ENCODE peak calls at places on chromosomes 3 and 15, in ten cellular contexts. G is osteoblast, A is ovary, S is pancreas, T is GM23248, R is heart left ventricle, J is HepG2, U is RWPE2, I is IMR-90, K is Caco-2. H is an unnamed sample. For H3K27me3 and H3K36me3, the result is how much of the 10 kb centered on the place peaks cover.

GRCh38 chr15:61726166-61726565 is 334.1 kb downstream of the VPS13C start:
- DNase-seq in U (no peak), R (no peak), T (no peak), G (no peak), A (no peak), K (no peak), S (no peak), J (no peak), I (no peak), H (no peak)

GRCh38 chr3:194314669-194315068 is 36.5 kb downstream of the CPN2 start:
- DNase-seq in I (no peak), A (no peak), T (no peak), J (no peak), U (no peak), R (no peak), S (peak), G (no peak), K (no peak), H (no peak)

GRCh38 chr3:71525376-71525775 is 58.2 kb downstream of the FOXP1 start:
- DNase-seq in J (no peak), A (no peak), K (no peak), R (no peak), T (no peak), U (no peak), S (no peak), G (no peak), I (no peak), H (no peak)

GRCh38 chr15:56371495-56372147 is 6.4 kb downstream of the TEX9 start:
- DNase-seq in G (no peak), A (no peak), I (no peak), K (no peak), U (no peak), S (no peak), T (no peak), R (no peak), J (no peak), H (no peak)

GRCh38 chr15:59169337-59169736 is 37.3 kb upstream of the LDHAL6B start:
- DNase-seq in I (peak), K (no peak), U (no peak), T (peak), R (no peak), J (no peak), G (peak), S (no peak), A (no peak), H (no peak)

GRCh38 chr3:55169608-55170010 is 241.8 kb upstream of the LRTM1 start:
- DNase-seq in G (peak), U (no peak), T (peak), R (no peak), J (no peak), I (peak), K (no peak), S (no peak), A (no peak), H (no peak)

GRCh38 chr3:21752749-21753347 is 1.8 kb upstream of the ZNF385D start:
- DNase-seq in T (peak), K (peak), G (peak), R (no peak), S (no peak), A (no peak), I (peak), U (no peak), J (peak), H (peak)

GRCh38 chr3:29255854-29256696 is 24.8 kb upstream of the RBMS3 start:
- DNase-seq in I (peak), R (no peak), J (no peak), U (no peak), A (no peak), T (peak), G (no peak), S (no peak), K (no peak), H (no peak)

GRCh38 chr15:83310521-83311456 is 26.3 kb upstream of the BNC1 start:
- DNase-seq in G (no peak), S (no peak), T (no peak), U (no peak), K (no peak), J (no peak), R (no peak), I (no peak), A (no peak), H (peak)

GRCh38 chr15:29050870-29051269 is 165.1 kb downstream of the APBA2 start:
- DNase-seq in I (peak), G (no peak), T (peak), S (no peak), R (no peak), A (no peak), J (no peak), U (peak), K (no peak), H (no peak)

GRCh38 chr3:24145981-24146822 is 201.1 kb downstream of the NR1D2 start:
- DNase-seq in R (no peak), S (no peak), U (no peak), G (peak), I (peak), K (peak), T (peak), A (no peak), J (no peak), H (no peak)

DNA sequence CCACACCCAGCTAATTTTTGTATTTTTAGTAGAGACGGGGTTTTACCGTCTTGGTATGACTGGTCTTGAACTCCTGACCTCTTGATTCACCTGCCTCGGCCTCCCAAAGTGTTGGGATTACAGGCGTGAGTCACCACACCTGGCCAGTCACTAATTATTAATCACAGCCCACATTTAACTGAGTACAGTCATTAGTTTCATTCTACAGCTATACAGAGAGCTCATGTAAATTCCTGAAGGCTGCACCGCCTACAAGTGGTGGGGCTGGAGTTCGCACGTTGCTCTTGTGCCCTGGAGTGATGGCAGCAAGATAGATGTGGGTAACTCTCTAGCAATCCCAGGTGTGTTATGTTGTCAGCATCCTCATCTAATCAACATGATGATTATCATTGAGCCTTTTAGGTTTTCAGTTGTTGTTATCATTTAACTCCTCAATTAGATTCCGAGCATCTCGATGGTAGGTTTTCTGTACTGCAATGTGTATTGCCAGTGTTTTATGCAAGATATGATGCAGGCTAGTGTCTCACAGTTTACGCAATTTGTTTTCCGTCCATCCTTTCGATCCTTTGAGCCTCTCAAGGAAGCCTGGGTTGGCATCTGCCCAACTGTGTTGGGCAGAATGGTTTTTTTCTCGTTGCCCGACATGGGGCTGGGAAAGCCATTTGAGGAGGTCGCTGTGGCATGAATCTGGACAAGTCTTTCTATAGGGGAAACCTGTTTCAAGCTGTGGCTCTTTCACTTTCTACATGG is 216.3 kb downstream of the LPP start:
- DNase-seq in U (no peak), J (no peak), I (no peak), R (no peak), T (no peak), G (no peak), A (no peak), S (no peak), K (no peak), H (no peak)
- H3K27me3 ChIP-seq in U (under half), J (under half), I (under half), R (under half), T (under half), G (under half), A (under half), S (under half), K (under half), H (under half)

GRCh38 chr15:90469723-90470122 is 60.0 kb upstream of the CRTC3 start:
- DNase-seq in G (no peak), I (no peak), K (no peak), J (no peak), U (no peak), S (no peak), A (no peak), T (no peak), R (no peak), H (no peak)

GRCh38 chr15:90471126-90471525 is 58.6 kb upstream of the CRTC3 start:
- DNase-seq in K (no peak), I (no peak), T (no peak), S (no peak), G (no peak), U (no peak), J (no peak), R (no peak), A (no peak), H (no peak)

GRCh38 chr15:90470453-90470852 is 59.3 kb upstream of the CRTC3 start:
- DNase-seq in U (no peak), R (no peak), J (no peak), T (no peak), K (no peak), G (no peak), S (no peak), A (no peak), I (no peak), H (no peak)

GRCh38 chr15:90465930-90466567 is 63.7 kb upstream of the CRTC3 start:
- DNase-seq in K (no peak), S (no peak), A (no peak), G (peak), T (peak), R (no peak), I (peak), U (no peak), J (no peak), H (no peak)

GRCh38 chr15:90471769-90472168 is 58.0 kb upstream of the CRTC3 start:
- DNase-seq in T (no peak), R (no peak), U (no peak), A (no peak), I (no peak), J (no peak), K (no peak), S (no peak), G (no peak), H (no peak)
- H3K36me3 ChIP-seq in T (half or more), R (under half), U (half or more), A (under half), I (under half), J (under half), K (under half), S (under half), G (half or more), H (under half)

GRCh38 chr3:184275302-184275701 is 520 bp upstream of the ECE2 start:
- DNase-seq in A (no peak), K (no peak), I (no peak), G (peak), T (no peak), U (no peak), J (no peak), S (no peak), R (no peak), H (no peak)

GRCh38 chr3:184272269-184272668 is 3.6 kb upstream of the ECE2 start:
- DNase-seq in K (no peak), S (no peak), I (no peak), U (no peak), G (peak), T (no peak), A (no peak), J (no peak), R (no peak), H (no peak)

GRCh38 chr3:184277366-184277765 is 1.5 kb downstream of the ECE2 start:
- DNase-seq in R (no peak), T (no peak), A (no peak), U (no peak), G (peak), S (no peak), K (no peak), J (no peak), I (no peak), H (no peak)

GRCh38 chr3:184275961-184276910 is at the start of gene ECE2:
- DNase-seq in A (no peak), J (no peak), G (peak), U (no peak), I (no peak), K (no peak), S (peak), T (peak), R (no peak), H (peak)
- H3K4me3 ChIP-seq in A (no peak), J (no peak), G (no peak), U (no peak), I (no peak), K (no peak), S (no peak), T (peak), R (no peak), H (peak)

GRCh38 chr15:78712797-78713515 is 71.9 kb upstream of the CHRNB4 start:
- DNase-seq in K (no peak), R (no peak), J (no peak), I (no peak), T (no peak), A (no peak), G (peak), S (no peak), U (peak), H (no peak)

GRCh38 chr15:78714890-78715289 is 73.9 kb upstream of the CHRNB4 start:
- DNase-seq in J (peak), G (no peak), U (peak), A (no peak), R (no peak), S (no peak), I (no peak), T (peak), K (no peak), H (no peak)

GRCh38 chr15:78708713-78709112 is 67.7 kb upstream of the CHRNB4 start:
- DNase-seq in S (no peak), I (no peak), G (no peak), U (no peak), J (no peak), K (no peak), T (no peak), R (no peak), A (no peak), H (no peak)

GRCh38 chr15:78711638-78712037 is 70.6 kb upstream of the CHRNB4 start:
- DNase-seq in T (no peak), S (no peak), J (no peak), K (no peak), U (peak), A (no peak), R (no peak), I (no peak), G (peak), H (no peak)

GRCh38 chr15:78709263-78709882 is 68.4 kb upstream of the CHRNB4 start:
- DNase-seq in U (peak), S (peak), T (peak), R (peak), I (peak), J (peak), K (peak), A (peak), G (peak), H (peak)
- H3K27me3 ChIP-seq in U (under half), S (under half), T (under half), R (under half), I (under half), J (under half), K (under half), A (under half), G (under half), H (under half)

DNA sequence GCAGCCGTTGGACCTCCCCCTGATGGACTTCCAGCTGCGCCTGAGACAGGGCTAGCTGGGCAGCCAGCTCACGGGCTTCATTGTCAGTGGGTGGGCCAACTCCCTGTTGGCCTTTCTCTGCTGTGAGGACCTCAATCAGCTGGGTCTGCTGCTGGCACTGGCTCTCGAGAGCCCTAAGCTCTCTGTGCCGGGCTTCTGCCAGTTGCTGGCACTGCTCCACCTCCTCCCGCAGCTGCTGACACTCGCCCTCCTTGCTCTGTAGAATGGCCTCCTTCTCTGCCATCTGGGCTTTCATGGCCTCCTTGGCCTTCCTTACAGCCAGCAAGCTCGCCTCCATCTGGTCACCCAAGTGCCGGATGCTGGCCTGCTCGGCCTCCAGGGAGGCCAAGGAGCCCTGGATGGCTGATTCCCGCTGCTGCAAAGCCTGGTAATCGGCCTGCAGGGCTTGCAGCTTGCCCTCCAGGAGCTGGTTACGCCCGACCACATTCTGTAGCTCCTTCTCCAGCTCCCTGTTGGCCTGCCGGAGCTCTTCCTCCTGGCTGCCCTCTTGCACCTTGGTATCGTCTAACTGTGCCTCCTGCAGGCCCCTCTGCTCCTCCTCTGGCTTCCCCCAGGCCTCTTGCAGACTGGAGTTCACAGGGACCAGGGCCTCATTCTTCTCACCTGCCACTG is 23.8 kb downstream of the CXCR6 start:
- DNase-seq in A (no peak), K (no peak), J (no peak), T (no peak), R (no peak), U (no peak), S (no peak), I (no peak), G (no peak), H (no peak)
- H3K36me3 ChIP-seq in A (under half), K (under half), J (half or more), T (under half), R (under half), U (half or more), S (under half), I (half or more), G (half or more), H (half or more)

DNA sequence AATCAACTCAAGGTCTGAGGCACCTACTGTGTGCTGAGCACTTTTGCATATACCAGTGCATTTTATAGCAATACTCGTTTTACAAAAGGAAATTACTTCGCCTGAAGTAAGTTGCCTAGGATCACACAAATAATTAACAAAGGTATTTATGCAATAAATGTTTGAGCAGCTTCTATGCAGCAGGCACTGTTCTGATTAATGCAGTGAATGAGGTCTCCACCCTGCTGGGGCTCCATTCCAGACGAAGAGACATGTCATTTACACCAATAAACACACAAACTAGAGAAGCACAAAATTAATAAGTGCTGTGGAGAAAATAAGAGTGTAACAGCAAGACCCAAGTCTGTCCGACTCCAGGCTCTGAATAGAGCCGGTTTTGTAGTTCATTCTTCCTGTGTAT is 17.5 kb downstream of the NOX5 start:
- DNase-seq in A (no peak), G (no peak), K (no peak), I (no peak), T (peak), R (no peak), J (no peak), U (no peak), S (no peak), H (no peak)
- H3K4me3 ChIP-seq in A (no peak), G (peak), K (peak), I (no peak), T (peak), R (no peak), J (no peak), U (no peak), S (no peak), H (peak)